ENCODE peak calls at places on chromosomes 16 and 17, in ten cellular contexts. U is IMR-90; W is cerebellum; N is activated gamma-delta T cell; A is gastrocnemius medialis; K is amniotic stem cell; J is activated T-helper 1 cell treated with anti-CD3 and anti-CD28 coated beads, Interleukin-2, amount 50 U/mL, for 16 hours; L is left lung; I is stimulated activated naive CD4-positive, alpha-beta T cell; G is dermis blood vessel endothelial cell. D is an unnamed sample.
A peak's percentile ranks its signal among the peaks of the same experiment; 100 is the strongest.

GRCh38 chr16:54928421-54929089 is 2.1 kb upstream of the IRX5 start:
- DNase-seq in N (no peak), L (peak; percentile 92), G (peak; percentile 62), I (peak; percentile 37), K (peak; percentile 65), J (no peak), W (no peak), A (no peak), U (no peak), D (no peak)

GRCh38 chr17:80482058-80482318 is 5.6 kb upstream of the NPTX1 start:
- DNase-seq in U (no peak), G (no peak), I (no peak), K (no peak), A (no peak), L (peak; percentile 47), J (no peak), N (no peak), W (no peak), D (no peak)

GRCh38 chr17:17398928-17399926 is 77.6 kb upstream of the MED9 start:
- DNase-seq in L (no peak), A (no peak), K (no peak), G (no peak), W (no peak), J (no peak), U (no peak), N (no peak), I (no peak), D (no peak)

GRCh38 chr17:76578376-76578775 is 7.3 kb downstream of the ST6GALNAC2 start:
- DNase-seq in A (no peak), N (no peak), G (no peak), J (no peak), L (no peak), W (no peak), U (peak; percentile 44), I (no peak), K (no peak), D (no peak)

GRCh38 chr16:56547120-56547948 is 17.5 kb upstream of the MT4 start:
- DNase-seq in W (peak; percentile 17), J (no peak), G (peak; percentile 12), I (no peak), L (no peak), N (no peak), K (no peak), A (no peak), U (peak; percentile 85), D (no peak)

GRCh38 chr17:70296456-70296855 is 127.1 kb downstream of the KCNJ2 start:
- DNase-seq in I (no peak), K (no peak), U (no peak), G (no peak), W (no peak), N (no peak), L (no peak), A (no peak), J (no peak), D (no peak)

GRCh38 chr16:86577314-86577971 is 906 bp upstream of the FOXL1 start:
- DNase-seq in L (no peak), N (no peak), J (no peak), I (no peak), G (peak; percentile 54), W (no peak), U (peak; percentile 96), K (no peak), A (no peak), D (no peak)

GRCh38 chr16:67333315-67333714 is 6.7 kb downstream of the LRRC36 start:
- DNase-seq in K (no peak), J (no peak), U (no peak), G (no peak), A (no peak), N (no peak), L (no peak), I (no peak), W (no peak), D (no peak)

GRCh38 chr17:83179811-83180210 is 100.4 kb downstream of the METRNL start:
- DNase-seq in A (no peak), K (no peak), W (no peak), U (no peak), J (no peak), I (no peak), L (no peak), N (no peak), G (no peak), D (no peak)

GRCh38 chr16:10922328-10923145 is 19.7 kb downstream of the DEXI start:
- DNase-seq in U (peak; percentile 58), I (no peak), A (peak; percentile 78), W (no peak), K (no peak), N (no peak), G (no peak), L (no peak), J (no peak), D (no peak)

GRCh38 chr16:58501242-58502131 is 1.5 kb downstream of the NDRG4 start:
- DNase-seq in G (no peak), A (no peak), L (peak; percentile 80), W (peak; percentile 87), I (peak; percentile 72), N (no peak), U (no peak), J (no peak), K (no peak), D (no peak)

GRCh38 chr17:77778636-77779524 is 179.6 kb upstream of the TNRC6C start:
- DNase-seq in U (no peak), L (peak; percentile 53), J (no peak), N (no peak), W (peak; percentile 78), A (no peak), I (no peak), K (no peak), G (no peak), D (no peak)

GRCh38 chr17:38871247-38871991 is 1.6 kb downstream of the LASP1 start:
- DNase-seq in W (no peak), N (no peak), G (peak; percentile 83), U (peak; percentile 80), I (peak; percentile 53), L (peak; percentile 88), A (no peak), J (peak; percentile 30), K (peak; percentile 64), D (peak; percentile 37)

GRCh38 chr17:63222655-63223054 is 223.5 kb downstream of the CYB561 start:
- DNase-seq in I (no peak), J (no peak), L (no peak), W (no peak), G (peak; percentile 18), U (peak; percentile 33), A (no peak), K (no peak), N (no peak), D (no peak)

GRCh38 chr17:37752482-37752881 is 7.6 kb upstream of the HNF1B start:
- DNase-seq in I (no peak), K (peak; percentile 80), A (no peak), J (no peak), N (no peak), W (no peak), G (no peak), L (no peak), U (peak; percentile 77), D (no peak)

GRCh38 chr17:47776330-47777197 is 43.5 kb downstream of the TBX21 start:
- DNase-seq in I (peak; percentile 3), L (no peak), G (peak; percentile 74), A (no peak), W (peak; percentile 31), J (no peak), K (no peak), N (no peak), U (peak; percentile 42), D (no peak)

GRCh38 chr16:49699718-49700117 is 156.2 kb downstream of the ZNF423 start:
- DNase-seq in U (no peak), K (no peak), A (no peak), G (no peak), N (no peak), L (no peak), W (no peak), J (no peak), I (no peak), D (no peak)

D was measured in activated CD4-positive, CD25-positive, alpha-beta regulatory T cell.